ENCODE peak calls at places on chromosomes 2 and 18, in six cellular contexts. H, Z, C, Y, P and G are unnamed samples.

GRCh38 chr2:242056785-242057184 is 187.3 kb downstream of the RTP5 start:
- DNase-seq in H (no peak), Z (no peak), C (no peak), Y (no peak), P (no peak), G (no peak)

GRCh38 chr18:35042389-35043066 is 1.3 kb downstream of the MAPRE2 start:
- DNase-seq in H (no peak), Z (no peak), C (no peak), Y (no peak), P (no peak), G (no peak)

GRCh38 chr2:134758632-134759031 is 39.8 kb upstream of the TMEM163 start:
- DNase-seq in H (no peak), Z (no peak), C (no peak), Y (no peak), P (no peak), G (no peak)

GRCh38 chr2:5985551-5986229 is 293.5 kb downstream of the SOX11 start:
- DNase-seq in H (no peak), Z (no peak), C (no peak), Y (no peak), P (no peak), G (peak; percentile 40)

GRCh38 chr2:119820275-119820674 is 60.6 kb downstream of the PTPN4 start:
- DNase-seq in H (peak; percentile 27), Z (peak; percentile 70), C (no peak), Y (peak; percentile 24), P (peak; percentile 96), G (no peak)

GRCh38 chr2:191846787-191847620 is at the start of gene CAVIN2:
- DNase-seq in H (peak; percentile 84), Z (peak; percentile 53), C (no peak), Y (peak; percentile 81), P (peak; percentile 91), G (no peak)

GRCh38 chr2:121666042-121666441 is 16.8 kb upstream of the CLASP1 start:
- DNase-seq in H (no peak), Z (no peak), C (no peak), Y (no peak), P (no peak), G (no peak)

GRCh38 chr2:234033174-234033573 is 17.3 kb upstream of the SPP2 start:
- DNase-seq in H (no peak), Z (no peak), C (no peak), Y (no peak), P (no peak), G (no peak)

GRCh38 chr18:68428026-68428425 is 286.9 kb downstream of the TMX3 start:
- DNase-seq in H (peak; percentile 57), Z (peak; percentile 34), C (no peak), Y (no peak), P (peak; percentile 59), G (no peak)

GRCh38 chr18:46298511-46298910 is 194.3 kb downstream of the HAUS1 start:
- DNase-seq in H (no peak), Z (no peak), C (no peak), Y (no peak), P (no peak), G (no peak)

GRCh38 chr2:43636616-43637015 is 444 bp upstream of the PLEKHH2 start:
- DNase-seq in H (no peak), Z (no peak), C (no peak), Y (no peak), P (no peak), G (no peak)

GRCh38 chr2:20615046-20615465 is 35.8 kb downstream of the HS1BP3 start:
- DNase-seq in H (no peak), Z (no peak), C (no peak), Y (peak; percentile 18), P (no peak), G (no peak)

GRCh38 chr2:99806758-99807157 is 316.9 kb upstream of the REV1 start:
- DNase-seq in H (peak; percentile 26), Z (no peak), C (no peak), Y (no peak), P (peak; percentile 31), G (no peak)

GRCh38 chr2:113937501-113937900 is 47.6 kb downstream of the ACTR3 start:
- DNase-seq in H (no peak), Z (no peak), C (no peak), Y (no peak), P (no peak), G (no peak)

GRCh38 chr2:214203744-214204289 is 207.0 kb upstream of the VWC2L start:
- DNase-seq in H (peak; percentile 10), Z (no peak), C (no peak), Y (no peak), P (no peak), G (no peak)

GRCh38 chr2:160389875-160390274 is 103.7 kb downstream of the RBMS1 start:
- DNase-seq in H (peak; percentile 95), Z (no peak), C (no peak), Y (no peak), P (peak; percentile 76), G (no peak)

GRCh38 chr2:19538411-19538963 is 180.1 kb upstream of the OSR1 start:
- DNase-seq in H (peak; percentile 44), Z (peak; percentile 5), C (no peak), Y (peak; percentile 29), P (peak; percentile 97), G (no peak)

GRCh38 chr18:51251625-51252024 is 54.1 kb upstream of the MEX3C start:
- DNase-seq in H (no peak), Z (no peak), C (no peak), Y (no peak), P (no peak), G (no peak)

GRCh38 chr2:241534293-241534692 is 24.3 kb upstream of the BOK start:
- DNase-seq in H (no peak), Z (no peak), C (no peak), Y (no peak), P (no peak), G (no peak)

GRCh38 chr2:33457588-33458247 is 18.7 kb upstream of the RASGRP3 start:
- DNase-seq in H (peak; percentile 87), Z (peak; percentile 77), C (no peak), Y (peak; percentile 38), P (peak; percentile 22), G (no peak)

GRCh38 chr2:200438251-200438650 is 71.6 kb downstream of the KCTD18 start:
- DNase-seq in H (peak; percentile 44), Z (no peak), C (no peak), Y (no peak), P (no peak), G (no peak)